ENCODE peak calls at places on chromosome 14, in ten cellular contexts. D is heart right ventricle; R is A549; Z is NCI-H345; W is T-cell; L is amniotic stem cell; Q is SW480; G is CD4-positive, alpha-beta T cell; C is NCI-H1105; V is T follicular helper cell. P is an unnamed sample.

GRCh38 chr14:22549304-22549962 is 39.6 kb downstream of the DAD1 start:
- DNase-seq in L (no peak), R (no peak), V (no peak), W (no peak), C (no peak), Q (no peak), G (no peak), Z (no peak), D (no peak), P (no peak)

GRCh38 chr14:22339277-22339676 is 249.7 kb downstream of the DAD1 start:
- DNase-seq in D (peak; percentile 60), W (no peak), R (no peak), C (no peak), V (no peak), Z (no peak), G (no peak), L (no peak), Q (no peak), P (peak; percentile 80)

GRCh38 chr14:83425138-83425537 is 1891.5 kb upstream of the SEL1L start:
- DNase-seq in D (no peak), C (no peak), W (no peak), Q (no peak), V (no peak), R (no peak), G (no peak), L (no peak), Z (no peak), P (no peak)

GRCh38 chr14:61188196-61188595 is 92.9 kb downstream of the TMEM30B start:
- DNase-seq in C (no peak), D (peak; percentile 41), L (no peak), W (no peak), V (no peak), G (no peak), R (peak; percentile 43), Z (no peak), Q (no peak), P (no peak)

GRCh38 chr14:21086908-21087293 is 11.6 kb downstream of the ZNF219 start:
- DNase-seq in R (no peak), D (no peak), L (no peak), Z (no peak), C (no peak), Q (no peak), W (no peak), G (no peak), V (no peak), P (no peak)

GRCh38 chr14:104931771-104932675 is 7.3 kb downstream of the PLD4 start:
- DNase-seq in W (no peak), C (no peak), Q (no peak), D (no peak), R (no peak), L (no peak), G (no peak), Z (no peak), V (no peak), P (no peak)

GRCh38 chr14:104440297-104440956 is 139.1 kb upstream of the C14orf180 start:
- DNase-seq in D (no peak), Z (no peak), L (no peak), W (no peak), C (no peak), R (no peak), Q (no peak), V (no peak), G (no peak), P (no peak)

GRCh38 chr14:100701314-100701713 is 25.4 kb upstream of the DLK1 start:
- DNase-seq in W (no peak), R (no peak), D (no peak), Q (no peak), C (no peak), V (no peak), G (no peak), Z (no peak), L (no peak), P (no peak)

GRCh38 chr14:100731011-100731670 is 4.4 kb downstream of the DLK1 start:
- DNase-seq in C (no peak), R (no peak), V (no peak), L (no peak), Z (no peak), Q (no peak), G (no peak), D (no peak), W (no peak), P (no peak)

GRCh38 chr14:67674139-67674479 is 323 bp downstream of the VTI1B start:
- DNase-seq in D (peak; percentile 74), Z (peak; percentile 78), Q (peak; percentile 72), G (peak; percentile 17), L (peak; percentile 22), R (peak; percentile 80), W (peak; percentile 17), C (peak; percentile 81), V (peak; percentile 48), P (peak; percentile 43)

GRCh38 chr14:30153662-30154061 is 226.0 kb upstream of the PRKD1 start:
- DNase-seq in L (no peak), V (no peak), Z (no peak), C (no peak), G (no peak), D (no peak), W (no peak), Q (no peak), R (no peak), P (no peak)

GRCh38 chr14:56172571-56172971 is 54.4 kb downstream of the PELI2 start:
- DNase-seq in G (no peak), W (no peak), D (no peak), Q (peak; percentile 2), R (no peak), L (peak; percentile 43), V (no peak), Z (no peak), C (no peak), P (no peak)

GRCh38 chr14:103738706-103739451 is 23.3 kb downstream of the ZFYVE21 start:
- DNase-seq in Z (no peak), V (no peak), R (no peak), L (no peak), Q (no peak), G (no peak), C (no peak), W (no peak), D (no peak), P (peak; percentile 77)

GRCh38 chr14:80186301-80186800 is 25.0 kb downstream of the DIO2 start:
- DNase-seq in W (no peak), D (no peak), G (no peak), V (no peak), L (no peak), Z (no peak), R (no peak), C (no peak), Q (no peak), P (no peak)

GRCh38 chr14:94174622-94175402 is 690 bp downstream of the PPP4R4 start:
- DNase-seq in D (peak; percentile 26), Q (no peak), R (no peak), V (no peak), L (no peak), Z (no peak), G (no peak), W (no peak), C (no peak), P (no peak)

GRCh38 chr14:45112886-45113772 is 21.2 kb downstream of the FKBP3 start:
- DNase-seq in D (no peak), L (no peak), V (no peak), W (no peak), Z (no peak), G (no peak), Q (no peak), C (no peak), R (peak; percentile 12), P (no peak)

GRCh38 chr14:19878029-19878642 is 3.2 kb downstream of the OR4K2 start:
- DNase-seq in G (no peak), D (no peak), L (no peak), Z (no peak), W (no peak), R (no peak), Q (peak; percentile 4), V (no peak), C (no peak), P (no peak)

P was measured in dorsolateral prefrontal cortex.